ENCODE peak calls at places on chromosome 20, in seven cellular contexts. D, Z, M, W, Q, C and K are unnamed samples.

GRCh38 chr20:48751871-48752270 is 75.9 kb downstream of the PREX1 start:
- DNase-seq in D (no peak), Z (no peak), M (no peak), W (no peak), Q (no peak), C (no peak), K (no peak)

GRCh38 chr20:21301940-21302644 is 1.0 kb upstream of the XRN2 start:
- DNase-seq in D (no peak), Z (peak), M (no peak), W (no peak), Q (no peak), C (no peak), K (no peak)

GRCh38 chr20:56426926-56427325 is 14.9 kb downstream of the CASS4 start:
- DNase-seq in D (no peak), Z (no peak), M (no peak), W (no peak), Q (no peak), C (no peak), K (no peak)

GRCh38 chr20:52564594-52564993 is 373.0 kb upstream of the ZFP64 start:
- DNase-seq in D (no peak), Z (no peak), M (no peak), W (no peak), Q (no peak), C (no peak), K (no peak)

GRCh38 chr20:23350007-23350854 is at the start of gene NXT1:
- DNase-seq in D (peak), Z (peak), M (peak), W (peak), Q (peak), C (peak), K (peak)

GRCh38 chr20:58449703-58450138 is 60.7 kb downstream of the VAPB start:
- DNase-seq in D (no peak), Z (no peak), M (no peak), W (no peak), Q (no peak), C (no peak), K (no peak)

GRCh38 chr20:47982574-47983360 is 197.5 kb upstream of the SULF2 start:
- DNase-seq in D (no peak), Z (no peak), M (no peak), W (no peak), Q (no peak), C (no peak), K (no peak)

GRCh38 chr20:58851221-58851968 is 693 bp upstream of the GNAS-AS1 start:
- DNase-seq in D (no peak), Z (no peak), M (no peak), W (no peak), Q (no peak), C (no peak), K (no peak)

GRCh38 chr20:4507288-4507719 is 214.4 kb upstream of the PRND start:
- DNase-seq in D (no peak), Z (peak), M (no peak), W (peak), Q (no peak), C (no peak), K (peak)

GRCh38 chr20:41203660-41204059 is 66.3 kb downstream of the PLCG1 start:
- DNase-seq in D (no peak), Z (no peak), M (no peak), W (no peak), Q (no peak), C (no peak), K (no peak)